ENCODE peak calls at places on chromosomes 6 and 20, in four cellular contexts. Z is K562, G is GM12891, U is GM12878. B is an unnamed sample.

GRCh38 chr6:44957151-44957550 is 371.0 kb upstream of the RUNX2 start:
- DNase-seq in G (no peak), Z (no peak), U (no peak), B (no peak)

GRCh38 chr20:19889011-19889953 is 127.9 kb upstream of the NAA20 start:
- DNase-seq in U (no peak), G (no peak), Z (no peak), B (no peak)

GRCh38 chr20:61118429-61119224 is 133.4 kb upstream of the CDH4 start:
- DNase-seq in U (no peak), G (no peak), Z (no peak), B (no peak)

GRCh38 chr6:35480176-35480575 is 12.0 kb downstream of the RPL10A start:
- DNase-seq in Z (no peak), U (no peak), G (no peak), B (no peak)

GRCh38 chr6:124947821-124948451 is 14.3 kb upstream of the RNF217 start:
- DNase-seq in Z (no peak), G (no peak), U (no peak), B (no peak)

GRCh38 chr20:61880706-61881105 is 185.0 kb downstream of the TAF4 start:
- DNase-seq in U (no peak), Z (no peak), G (no peak), B (no peak)

GRCh38 chr20:4508773-4509172 is 212.9 kb upstream of the PRND start:
- DNase-seq in U (no peak), G (no peak), Z (no peak), B (no peak)

GRCh38 chr6:135182993-135183531 is 2.0 kb downstream of the MYB start:
- DNase-seq in Z (peak), G (peak), U (no peak), B (no peak)

GRCh38 chr20:50151034-50151743 is 2.3 kb downstream of the PEDS1 start:
- DNase-seq in Z (no peak), G (no peak), U (no peak), B (no peak)

GRCh38 chr6:3489032-3489757 is 32.3 kb upstream of the SLC22A23 start:
- DNase-seq in U (no peak), G (no peak), Z (no peak), B (no peak)

GRCh38 chr6:148240463-148240845 is 102.2 kb upstream of the SASH1 start:
- DNase-seq in Z (no peak), G (no peak), U (no peak), B (no peak)

GRCh38 chr20:2470051-2470431 is 548 bp downstream of the SNRPB start:
- DNase-seq in U (peak), G (peak), Z (peak), B (no peak)

GRCh38 chr6:31875852-31876251 is 2.9 kb downstream of the SLC44A4 start:
- DNase-seq in G (no peak), Z (no peak), U (no peak), B (no peak)

GRCh38 chr20:64049060-64049886 is at the start of gene SOX18:
- DNase-seq in G (no peak), Z (peak), U (no peak), B (peak)

GRCh38 chr6:32176476-32177181 is 745 bp upstream of the AGPAT1 start:
- DNase-seq in G (no peak), U (no peak), Z (no peak), B (no peak)

GRCh38 chr6:165863801-165864200 is 200.8 kb upstream of the PDE10A start:
- DNase-seq in U (no peak), Z (no peak), G (no peak), B (no peak)

DNA sequence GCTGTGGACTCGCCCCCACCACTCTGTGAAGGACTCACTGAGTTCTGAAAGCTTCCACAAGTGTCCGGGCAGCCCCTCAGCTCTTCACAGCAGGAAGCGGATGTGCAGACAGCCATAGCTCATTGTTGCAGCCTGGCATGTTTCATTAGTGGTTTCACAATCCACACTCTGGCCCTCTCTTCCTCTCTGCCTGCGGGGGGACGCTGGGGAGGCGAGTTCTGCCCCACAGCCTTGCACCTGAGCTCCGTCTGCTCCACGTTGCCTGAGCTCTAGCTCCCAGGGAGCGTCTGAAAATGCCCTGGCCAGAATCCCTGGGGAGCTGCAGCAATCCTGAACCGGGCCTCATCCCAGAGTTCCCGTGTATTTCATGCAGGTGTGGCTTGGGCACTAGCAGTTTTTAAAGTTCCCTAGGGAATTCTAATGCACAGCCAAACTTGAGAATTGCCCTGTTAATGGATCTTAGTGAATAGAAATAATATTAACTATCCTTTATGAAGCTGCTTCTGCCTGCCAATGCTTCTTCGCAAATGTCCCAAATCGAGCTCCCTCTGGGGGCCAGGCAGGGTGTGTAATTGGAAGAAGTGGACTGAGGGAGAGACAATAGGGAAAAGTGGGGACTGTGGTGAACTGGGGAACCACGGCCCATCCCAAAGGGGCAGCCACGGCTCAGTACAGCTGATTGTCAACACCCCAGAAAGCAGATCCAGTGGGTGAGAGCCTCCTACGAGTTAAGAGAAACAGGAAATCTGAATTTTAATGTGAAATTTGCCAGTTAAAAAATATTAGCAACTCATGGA is 51.5 kb downstream of the CTCFL start:
- DNase-seq in U (peak), G (peak), Z (no peak), B (peak)
- TF ChIP-seq SPI1 in U (peak), G (peak), Z (no peak), B (peak)

DNA sequence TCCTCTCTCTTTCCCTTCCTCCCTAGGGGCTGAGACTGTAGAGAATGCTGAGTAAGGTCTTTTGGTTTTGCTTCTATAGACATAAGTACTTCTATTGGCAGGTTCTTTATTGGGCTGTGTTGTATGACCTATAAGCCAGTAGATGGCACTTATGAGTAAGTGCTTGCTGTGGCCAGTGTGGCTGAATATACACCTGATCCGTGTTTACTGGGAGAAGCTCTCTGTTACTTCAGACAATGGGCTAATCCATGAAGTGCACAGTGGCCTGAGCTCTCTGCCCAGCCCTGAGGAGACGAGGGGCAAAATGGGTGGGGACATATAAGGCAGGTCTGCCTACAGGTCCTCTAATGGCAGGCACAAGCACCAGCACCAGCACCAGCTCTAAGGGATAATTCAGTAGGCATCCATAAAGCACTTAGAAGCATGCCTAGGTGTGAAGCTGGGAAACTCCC is 610.3 kb downstream of the RNF144B start:
- DNase-seq in Z (no peak), G (peak), U (no peak), B (peak)
- TF ChIP-seq SPI1 in Z (no peak), G (no peak), U (no peak), B (no peak)

GRCh38 chr6:139175389-139175788 is 40.5 kb downstream of the HECA start:
- DNase-seq in Z (no peak), G (no peak), U (no peak), B (peak)
- TF ChIP-seq SPI1 in Z (no peak), G (peak), U (peak), B (peak)

GRCh38 chr6:9254251-9254650 is 818.9 kb upstream of the SLC35B3 start:
- DNase-seq in Z (no peak), U (no peak), G (no peak), B (no peak)

GRCh38 chr6:9252784-9253183 is 817.4 kb upstream of the SLC35B3 start:
- DNase-seq in Z (no peak), G (no peak), U (no peak), B (no peak)

GRCh38 chr6:9248125-9248524 is 812.8 kb upstream of the SLC35B3 start:
- DNase-seq in U (no peak), G (no peak), Z (no peak), B (no peak)

DNA sequence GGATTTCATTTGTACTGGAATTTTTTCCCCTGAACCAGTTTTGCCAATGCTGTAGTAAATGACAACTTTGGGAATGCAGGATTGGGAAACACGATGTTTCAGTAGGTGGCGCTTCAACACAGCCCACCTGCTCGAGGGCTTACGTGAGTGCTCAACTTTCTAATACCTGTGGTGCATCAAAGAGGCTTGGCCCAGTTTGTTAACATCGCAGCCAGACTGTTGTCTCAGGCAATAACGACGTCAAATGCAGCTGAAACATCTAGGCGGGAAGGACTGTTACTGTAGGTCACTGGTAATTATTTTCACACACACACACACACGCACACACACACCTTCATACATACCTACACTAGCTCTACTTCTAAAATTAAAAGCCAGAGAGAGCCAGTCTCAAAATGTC is 815.5 kb upstream of the SLC35B3 start:
- DNase-seq in Z (no peak), U (no peak), G (no peak), B (no peak)
- TF ChIP-seq SPI1 in Z (no peak), U (no peak), G (no peak), B (no peak)

GRCh38 chr6:53983301-53983700 is 127.9 kb upstream of the MLIP start:
- DNase-seq in Z (no peak), U (no peak), G (no peak), B (no peak)

GRCh38 chr6:53982361-53983050 is 128.7 kb upstream of the MLIP start:
- DNase-seq in G (no peak), U (no peak), Z (no peak), B (no peak)

GRCh38 chr6:53975966-53976610 is 135.2 kb upstream of the MLIP start:
- DNase-seq in U (no peak), Z (no peak), G (no peak), B (no peak)

GRCh38 chr6:53984163-53984562 is 127.1 kb upstream of the MLIP start:
- DNase-seq in G (no peak), U (no peak), Z (no peak), B (no peak)

DNA sequence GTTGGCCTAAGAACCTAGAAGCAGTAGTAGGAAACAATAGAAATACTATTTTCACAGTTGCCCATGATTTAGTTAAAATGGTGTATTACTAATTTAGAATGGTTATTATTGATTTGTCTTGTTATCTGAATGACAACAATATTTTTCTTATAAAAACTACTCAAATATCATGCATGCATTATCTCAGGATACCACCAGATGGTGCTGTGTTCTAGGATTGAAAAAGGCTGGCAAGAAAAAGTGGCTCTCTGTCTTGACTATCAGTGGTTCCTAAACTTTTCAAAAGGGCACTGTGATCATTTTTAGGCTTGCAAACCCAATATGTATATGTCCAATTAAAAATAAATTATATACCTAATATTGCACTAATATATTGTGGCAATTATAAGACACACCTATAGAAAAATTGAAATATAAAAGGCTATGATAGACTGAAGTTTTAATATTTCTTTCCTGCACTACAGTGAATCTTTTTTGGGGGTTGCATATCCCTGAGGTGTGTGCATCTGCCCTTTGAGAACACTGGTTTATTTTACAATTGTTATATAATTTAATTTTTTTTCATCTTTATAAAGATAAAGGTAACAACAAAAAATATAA is 131.7 kb upstream of the MLIP start:
- DNase-seq in U (no peak), Z (peak), G (no peak), B (peak)
- TF ChIP-seq SPI1 in U (no peak), Z (no peak), G (no peak), B (no peak)

GRCh38 chr6:39415482-39415881 is 93.0 kb upstream of the KCNK16 start:
- DNase-seq in U (no peak), G (no peak), Z (no peak), B (no peak)

GRCh38 chr6:39416026-39416425 is 93.5 kb upstream of the KCNK16 start:
- DNase-seq in G (no peak), U (no peak), Z (no peak), B (no peak)

GRCh38 chr6:39419607-39420006 is 97.1 kb upstream of the KCNK16 start:
- DNase-seq in U (no peak), Z (no peak), G (no peak), B (no peak)

GRCh38 chr6:39417440-39417839 is 94.9 kb upstream of the KCNK16 start:
- DNase-seq in U (no peak), Z (no peak), G (no peak), B (no peak)

DNA sequence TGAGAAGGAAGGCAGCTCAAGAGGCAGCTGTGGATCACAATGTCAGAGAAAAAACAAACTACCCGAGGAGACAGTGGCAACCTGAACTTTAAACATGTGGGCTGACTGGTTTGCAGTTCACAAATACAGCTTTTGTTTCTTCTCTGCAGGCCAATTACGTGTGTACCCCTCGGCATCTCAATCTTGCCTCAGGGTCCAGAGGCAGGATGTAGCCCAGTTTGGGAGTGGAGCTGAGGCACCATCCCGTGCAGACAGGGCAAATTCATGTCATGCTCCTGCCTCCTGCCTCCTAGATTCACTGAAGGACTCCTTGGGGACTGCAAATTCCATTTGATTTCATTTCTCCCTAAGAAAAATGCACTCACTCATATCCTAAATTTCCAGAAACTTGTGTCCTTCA is 94.2 kb upstream of the KCNK16 start:
- DNase-seq in U (no peak), Z (no peak), G (no peak), B (no peak)
- TF ChIP-seq SPI1 in U (no peak), Z (no peak), G (no peak), B (no peak)

B was measured in HL-60.